ENCODE peak calls at places on chromosome 13, in seven cellular contexts. One of them, this sample, is unnamed.

GRCh38 chr13:28273919-28274318 is 135.6 kb downstream of the PAN3 start:
- DNase-seq in heart right ventricle: no peak
- DNase-seq in A549: no peak
- DNase-seq in WERI-Rb-1: no peak
- DNase-seq in psoas muscle: no peak
- DNase-seq in cardiac fibroblast: peak
- DNase-seq in RWPE2: no peak
- DNase-seq in this sample: no peak

GRCh38 chr13:107713314-107713713 is 502.0 kb downstream of the LIG4 start:
- DNase-seq in heart right ventricle: no peak
- DNase-seq in psoas muscle: no peak
- DNase-seq in cardiac fibroblast: no peak
- DNase-seq in RWPE2: no peak
- DNase-seq in WERI-Rb-1: no peak
- DNase-seq in A549: no peak
- DNase-seq in this sample: no peak

GRCh38 chr13:62643007-62643483 is 1227.4 kb upstream of the PCDH20 start:
- DNase-seq in cardiac fibroblast: no peak
- DNase-seq in WERI-Rb-1: no peak
- DNase-seq in heart right ventricle: no peak
- DNase-seq in RWPE2: no peak
- DNase-seq in A549: peak
- DNase-seq in psoas muscle: no peak
- DNase-seq in this sample: no peak

GRCh38 chr13:38017320-38017719 is 147.7 kb upstream of the TRPC4 start:
- DNase-seq in RWPE2: no peak
- DNase-seq in A549: no peak
- DNase-seq in psoas muscle: no peak
- DNase-seq in cardiac fibroblast: no peak
- DNase-seq in WERI-Rb-1: no peak
- DNase-seq in heart right ventricle: no peak
- DNase-seq in this sample: no peak

GRCh38 chr13:38685974-38686571 is 804 bp upstream of the FREM2 start:
- DNase-seq in A549: peak
- DNase-seq in psoas muscle: no peak
- DNase-seq in RWPE2: no peak
- DNase-seq in heart right ventricle: no peak
- DNase-seq in cardiac fibroblast: no peak
- DNase-seq in WERI-Rb-1: peak
- DNase-seq in this sample: peak

GRCh38 chr13:100131863-100132574 is 43.1 kb downstream of the PCCA start:
- DNase-seq in psoas muscle: no peak
- DNase-seq in cardiac fibroblast: peak
- DNase-seq in heart right ventricle: no peak
- DNase-seq in A549: peak
- DNase-seq in RWPE2: no peak
- DNase-seq in WERI-Rb-1: no peak
- DNase-seq in this sample: peak

GRCh38 chr13:26867451-26868067 is 107.0 kb upstream of the GPR12 start:
- DNase-seq in heart right ventricle: no peak
- DNase-seq in cardiac fibroblast: peak
- DNase-seq in psoas muscle: no peak
- DNase-seq in A549: peak
- DNase-seq in RWPE2: no peak
- DNase-seq in WERI-Rb-1: no peak
- DNase-seq in this sample: peak

GRCh38 chr13:103730407-103730806 is 664.2 kb upstream of the SLC10A2 start:
- DNase-seq in cardiac fibroblast: no peak
- DNase-seq in A549: no peak
- DNase-seq in heart right ventricle: peak
- DNase-seq in RWPE2: no peak
- DNase-seq in WERI-Rb-1: no peak
- DNase-seq in psoas muscle: no peak
- DNase-seq in this sample: no peak

GRCh38 chr13:35388979-35389378 is 87.5 kb downstream of the MAB21L1 start:
- DNase-seq in A549: no peak
- DNase-seq in WERI-Rb-1: no peak
- DNase-seq in psoas muscle: no peak
- DNase-seq in RWPE2: no peak
- DNase-seq in cardiac fibroblast: peak
- DNase-seq in heart right ventricle: peak
- DNase-seq in this sample: peak

GRCh38 chr13:44734204-44734707 is 158.1 kb upstream of the TSC22D1 start:
- DNase-seq in heart right ventricle: peak
- DNase-seq in cardiac fibroblast: peak
- DNase-seq in RWPE2: no peak
- DNase-seq in psoas muscle: peak
- DNase-seq in A549: no peak
- DNase-seq in WERI-Rb-1: no peak
- DNase-seq in this sample: no peak

GRCh38 chr13:36124236-36124822 is 6.9 kb downstream of the DCLK1 start:
- DNase-seq in WERI-Rb-1: no peak
- DNase-seq in RWPE2: no peak
- DNase-seq in psoas muscle: no peak
- DNase-seq in heart right ventricle: no peak
- DNase-seq in cardiac fibroblast: peak
- DNase-seq in A549: no peak
- DNase-seq in this sample: peak

GRCh38 chr13:67620665-67621064 is 390.5 kb upstream of the PCDH9 start:
- DNase-seq in cardiac fibroblast: no peak
- DNase-seq in heart right ventricle: no peak
- DNase-seq in A549: no peak
- DNase-seq in WERI-Rb-1: no peak
- DNase-seq in RWPE2: no peak
- DNase-seq in psoas muscle: no peak
- DNase-seq in this sample: peak

GRCh38 chr13:34179481-34179880 is 361.5 kb downstream of the RFC3 start:
- DNase-seq in psoas muscle: no peak
- DNase-seq in RWPE2: no peak
- DNase-seq in cardiac fibroblast: no peak
- DNase-seq in heart right ventricle: no peak
- DNase-seq in A549: no peak
- DNase-seq in WERI-Rb-1: no peak
- DNase-seq in this sample: no peak

DNA sequence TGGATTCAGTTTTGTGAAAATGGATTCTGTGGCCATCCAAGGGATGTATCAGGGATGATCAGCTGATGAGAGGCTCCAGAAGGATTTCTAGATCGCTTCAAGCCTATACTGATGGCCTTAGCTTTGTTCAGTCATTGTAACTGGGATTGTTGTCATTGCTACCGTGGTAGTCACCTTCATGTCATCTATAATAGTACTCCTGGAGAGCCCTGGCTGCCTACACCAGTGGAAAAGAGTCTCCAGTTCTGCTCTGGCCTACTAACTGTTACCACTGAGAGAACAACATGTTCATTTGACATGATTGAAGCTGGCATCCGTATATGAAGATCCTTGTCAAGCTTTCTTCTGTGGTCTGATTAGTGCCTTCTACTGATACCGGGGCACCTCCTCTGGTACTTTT is 131.3 kb downstream of the B3GLCT start:
- DNase-seq in psoas muscle: no peak
- DNase-seq in heart right ventricle: no peak
- DNase-seq in WERI-Rb-1: no peak
- DNase-seq in RWPE2: no peak
- DNase-seq in A549: no peak
- DNase-seq in cardiac fibroblast: no peak
- DNase-seq in this sample: no peak
- TF ChIP-seq CTCF in psoas muscle: no peak
- TF ChIP-seq CTCF in heart right ventricle: no peak
- TF ChIP-seq CTCF in WERI-Rb-1: no peak
- TF ChIP-seq CTCF in RWPE2: no peak
- TF ChIP-seq CTCF in A549: no peak
- TF ChIP-seq CTCF in cardiac fibroblast: no peak
- TF ChIP-seq CTCF in this sample: no peak

GRCh38 chr13:98494769-98495168 is 82.1 kb downstream of the STK24 start:
- DNase-seq in RWPE2: no peak
- DNase-seq in WERI-Rb-1: no peak
- DNase-seq in cardiac fibroblast: no peak
- DNase-seq in heart right ventricle: no peak
- DNase-seq in psoas muscle: no peak
- DNase-seq in A549: no peak
- DNase-seq in this sample: no peak

GRCh38 chr13:98493035-98493401 is 83.9 kb downstream of the STK24 start:
- DNase-seq in RWPE2: no peak
- DNase-seq in A549: no peak
- DNase-seq in WERI-Rb-1: no peak
- DNase-seq in heart right ventricle: no peak
- DNase-seq in cardiac fibroblast: no peak
- DNase-seq in psoas muscle: no peak
- DNase-seq in this sample: no peak

GRCh38 chr13:98495627-98496238 is 81.2 kb downstream of the STK24 start:
- DNase-seq in A549: no peak
- DNase-seq in psoas muscle: no peak
- DNase-seq in cardiac fibroblast: no peak
- DNase-seq in heart right ventricle: no peak
- DNase-seq in RWPE2: no peak
- DNase-seq in WERI-Rb-1: no peak
- DNase-seq in this sample: no peak

GRCh38 chr13:98496966-98497365 is 79.9 kb downstream of the STK24 start:
- DNase-seq in WERI-Rb-1: no peak
- DNase-seq in RWPE2: no peak
- DNase-seq in psoas muscle: no peak
- DNase-seq in cardiac fibroblast: no peak
- DNase-seq in heart right ventricle: no peak
- DNase-seq in A549: no peak
- DNase-seq in this sample: no peak

DNA sequence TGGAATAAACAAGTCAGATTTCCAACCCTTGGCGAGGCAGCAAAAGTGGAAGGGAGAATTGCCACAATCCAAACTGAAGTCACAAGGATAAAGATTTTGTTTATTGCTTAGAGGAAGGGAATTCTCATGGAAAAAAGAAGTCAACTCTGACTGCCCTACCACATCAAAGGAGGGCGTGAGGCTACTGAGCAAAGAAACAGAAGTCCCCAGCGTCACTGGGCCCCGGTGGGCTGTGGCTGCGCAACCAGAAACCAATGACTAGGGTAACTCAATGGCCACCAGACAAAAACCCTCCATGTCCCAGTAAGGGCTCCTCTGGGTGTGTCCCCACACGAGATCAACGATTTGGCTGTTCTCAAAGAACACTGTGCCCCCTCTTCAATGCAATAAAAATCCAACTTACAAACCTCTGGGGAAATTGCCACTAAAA is 80.7 kb downstream of the STK24 start:
- DNase-seq in heart right ventricle: no peak
- DNase-seq in A549: no peak
- DNase-seq in WERI-Rb-1: no peak
- DNase-seq in RWPE2: no peak
- DNase-seq in cardiac fibroblast: no peak
- DNase-seq in psoas muscle: peak
- DNase-seq in this sample: no peak
- H3K4me3 ChIP-seq in heart right ventricle: no peak
- H3K4me3 ChIP-seq in A549: no peak
- H3K4me3 ChIP-seq in WERI-Rb-1: no peak
- H3K4me3 ChIP-seq in RWPE2: no peak
- H3K4me3 ChIP-seq in cardiac fibroblast: no peak
- H3K4me3 ChIP-seq in psoas muscle: no peak
- H3K4me3 ChIP-seq in this sample: no peak

GRCh38 chr13:50080856-50081105 is 65.5 kb downstream of the KCNRG start:
- DNase-seq in A549: no peak
- DNase-seq in RWPE2: no peak
- DNase-seq in heart right ventricle: no peak
- DNase-seq in cardiac fibroblast: peak
- DNase-seq in WERI-Rb-1: no peak
- DNase-seq in psoas muscle: no peak
- DNase-seq in this sample: no peak

GRCh38 chr13:50080158-50080855 is 65.1 kb downstream of the KCNRG start:
- DNase-seq in WERI-Rb-1: peak
- DNase-seq in RWPE2: no peak
- DNase-seq in A549: peak
- DNase-seq in cardiac fibroblast: peak
- DNase-seq in psoas muscle: no peak
- DNase-seq in heart right ventricle: no peak
- DNase-seq in this sample: no peak

GRCh38 chr13:50082426-50083283 is 67.4 kb downstream of the KCNRG start:
- DNase-seq in WERI-Rb-1: peak
- DNase-seq in psoas muscle: peak
- DNase-seq in RWPE2: peak
- DNase-seq in heart right ventricle: peak
- DNase-seq in cardiac fibroblast: peak
- DNase-seq in A549: peak
- DNase-seq in this sample: no peak

GRCh38 chr13:50081899-50082425 is 66.7 kb downstream of the KCNRG start:
- DNase-seq in psoas muscle: peak
- DNase-seq in cardiac fibroblast: peak
- DNase-seq in A549: peak
- DNase-seq in RWPE2: peak
- DNase-seq in heart right ventricle: peak
- DNase-seq in WERI-Rb-1: peak
- DNase-seq in this sample: peak

GRCh38 chr13:50081106-50081898 is 66.1 kb downstream of the KCNRG start:
- DNase-seq in A549: peak
- DNase-seq in cardiac fibroblast: no peak
- DNase-seq in psoas muscle: peak
- DNase-seq in RWPE2: no peak
- DNase-seq in WERI-Rb-1: peak
- DNase-seq in heart right ventricle: peak
- DNase-seq in this sample: no peak
- TF ChIP-seq CTCF in A549: no peak
- TF ChIP-seq CTCF in cardiac fibroblast: peak
- TF ChIP-seq CTCF in psoas muscle: no peak
- TF ChIP-seq CTCF in RWPE2: peak
- TF ChIP-seq CTCF in WERI-Rb-1: no peak
- TF ChIP-seq CTCF in heart right ventricle: no peak
- TF ChIP-seq CTCF in this sample: peak

GRCh38 chr13:95784161-95784880 is 107.4 kb downstream of the DNAJC3 start:
- DNase-seq in cardiac fibroblast: peak
- DNase-seq in RWPE2: no peak
- DNase-seq in A549: peak
- DNase-seq in heart right ventricle: no peak
- DNase-seq in psoas muscle: no peak
- DNase-seq in WERI-Rb-1: no peak
- DNase-seq in this sample: peak

GRCh38 chr13:95787356-95788099 is 110.6 kb downstream of the DNAJC3 start:
- DNase-seq in psoas muscle: no peak
- DNase-seq in WERI-Rb-1: no peak
- DNase-seq in heart right ventricle: no peak
- DNase-seq in A549: no peak
- DNase-seq in cardiac fibroblast: no peak
- DNase-seq in RWPE2: no peak
- DNase-seq in this sample: no peak

GRCh38 chr13:95783747-95784146 is 106.8 kb downstream of the DNAJC3 start:
- DNase-seq in heart right ventricle: no peak
- DNase-seq in cardiac fibroblast: no peak
- DNase-seq in WERI-Rb-1: no peak
- DNase-seq in psoas muscle: no peak
- DNase-seq in RWPE2: no peak
- DNase-seq in A549: no peak
- DNase-seq in this sample: no peak

GRCh38 chr13:95788100-95788463 is 111.1 kb downstream of the DNAJC3 start:
- DNase-seq in WERI-Rb-1: no peak
- DNase-seq in A549: no peak
- DNase-seq in heart right ventricle: no peak
- DNase-seq in RWPE2: no peak
- DNase-seq in cardiac fibroblast: no peak
- DNase-seq in psoas muscle: no peak
- DNase-seq in this sample: no peak

DNA sequence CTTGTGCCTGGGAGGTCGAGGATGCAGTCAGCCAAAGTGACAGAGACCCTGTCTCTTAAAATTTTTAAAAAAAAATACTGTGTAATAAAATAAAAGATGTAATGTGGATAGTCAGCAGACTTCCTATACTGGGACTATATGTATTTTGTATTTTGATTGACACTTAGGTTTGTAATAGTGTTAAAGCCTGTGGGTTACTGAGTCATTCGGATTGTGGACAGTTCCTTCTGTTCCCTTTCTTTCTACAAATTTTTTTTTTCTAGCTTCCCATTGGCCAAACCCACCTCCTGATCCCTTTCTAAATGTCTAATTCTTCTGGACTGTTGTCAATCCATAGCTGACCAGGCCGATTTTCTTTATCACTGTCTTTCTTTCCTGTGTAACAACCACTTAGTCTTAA is 108.0 kb downstream of the DNAJC3 start:
- DNase-seq in psoas muscle: no peak
- DNase-seq in cardiac fibroblast: peak
- DNase-seq in RWPE2: no peak
- DNase-seq in A549: no peak
- DNase-seq in WERI-Rb-1: no peak
- DNase-seq in heart right ventricle: no peak
- DNase-seq in this sample: peak
- H3K4me3 ChIP-seq in psoas muscle: no peak
- H3K4me3 ChIP-seq in cardiac fibroblast: no peak
- H3K4me3 ChIP-seq in RWPE2: no peak
- H3K4me3 ChIP-seq in A549: no peak
- H3K4me3 ChIP-seq in WERI-Rb-1: no peak
- H3K4me3 ChIP-seq in heart right ventricle: no peak
- H3K4me3 ChIP-seq in this sample: no peak